ENCODE peak calls at places on chromosomes 11 and 22, in six cellular contexts. J is stimulated activated CD8-positive, alpha-beta memory T cell treated with anti-CD3 and anti-CD28 coated beads, Interleukin-12 subunit alpha, Interleukin-12 subunit beta, amount 100 ng/mL, for 4 hours; B is spleen; W is memory B cell; G is non-pigmented ciliary epithelial cell; E is AG09319. I is an unnamed sample.

GRCh38 chr22:24938741-24939341 is 7.7 kb downstream of the LHFPL7 start:
- DNase-seq in E (no peak), G (no peak), W (peak), B (no peak), J (no peak), I (peak)

GRCh38 chr11:43950323-43950855 is 8.0 kb downstream of the C11orf96 start:
- DNase-seq in G (no peak), E (no peak), B (no peak), W (no peak), J (no peak), I (no peak)

GRCh38 chr22:17563936-17564391 is 666 bp downstream of the SLC25A18 start:
- DNase-seq in W (no peak), J (no peak), G (no peak), B (no peak), E (no peak), I (no peak)

GRCh38 chr11:64067257-64067993 is 31.7 kb downstream of the FLRT1 start:
- DNase-seq in W (no peak), G (no peak), E (no peak), B (no peak), J (no peak), I (no peak)

GRCh38 chr22:46573781-46574437 is 36.5 kb upstream of the CELSR1 start:
- DNase-seq in G (no peak), W (no peak), B (peak), J (no peak), E (no peak), I (no peak)

GRCh38 chr22:18044548-18045271 is 20.3 kb upstream of the MICAL3 start:
- DNase-seq in B (peak), G (no peak), E (no peak), J (no peak), W (no peak), I (no peak)

GRCh38 chr11:72216638-72217037 is at the start of gene FOLR2:
- DNase-seq in E (no peak), B (no peak), J (no peak), W (peak), G (no peak), I (no peak)

GRCh38 chr11:2168286-2169000 is 3.2 kb downstream of the TH start:
- DNase-seq in J (no peak), W (no peak), G (no peak), E (no peak), B (no peak), I (no peak)

GRCh38 chr11:61160487-61161189 is 588 bp downstream of the VPS37C start:
- DNase-seq in B (no peak), J (no peak), E (no peak), W (no peak), G (no peak), I (peak)

GRCh38 chr11:47282462-47282861 is 12.5 kb downstream of the MADD start:
- DNase-seq in G (no peak), W (no peak), J (no peak), B (no peak), E (no peak), I (no peak)

GRCh38 chr11:48047616-48048015 is 67.3 kb downstream of the PTPRJ start:
- DNase-seq in G (no peak), E (no peak), B (peak), J (no peak), W (no peak), I (no peak)

GRCh38 chr11:29231586-29231985 is 785.2 kb downstream of the KCNA4 start:
- DNase-seq in G (no peak), B (no peak), E (no peak), J (no peak), W (no peak), I (no peak)

GRCh38 chr11:110337570-110338193 is 41.3 kb upstream of the RDX start:
- DNase-seq in B (no peak), E (no peak), J (no peak), W (no peak), G (peak), I (peak)

GRCh38 chr11:46345131-46345597 is 2.1 kb upstream of the DGKZ start:
- DNase-seq in W (no peak), J (no peak), G (no peak), E (no peak), B (peak), I (no peak)

GRCh38 chr11:47467372-47467771 is 18.4 kb upstream of the RAPSN start:
- DNase-seq in J (no peak), E (no peak), G (no peak), W (no peak), B (peak), I (no peak)

GRCh38 chr11:121291896-121292502 is 572 bp upstream of the SC5D start:
- DNase-seq in B (no peak), W (no peak), G (no peak), J (no peak), E (no peak), I (peak)

GRCh38 chr11:112784323-112785073 is 176.7 kb upstream of the NCAM1 start:
- DNase-seq in E (peak), B (no peak), W (no peak), J (no peak), G (no peak), I (no peak)

GRCh38 chr11:126328938-126329643 is 25.2 kb downstream of the DCPS start:
- DNase-seq in B (peak), W (no peak), E (no peak), J (no peak), G (no peak), I (no peak)

GRCh38 chr22:36334838-36335603 is 52.7 kb downstream of the MYH9 start:
- DNase-seq in J (no peak), W (no peak), B (peak), G (no peak), E (no peak), I (peak)

GRCh38 chr11:132022718-132023117 is 652.3 kb downstream of the NTM start:
- DNase-seq in W (no peak), J (no peak), G (no peak), E (no peak), B (no peak), I (no peak)

GRCh38 chr11:119149371-119150275 is 771 bp downstream of the ABCG4 start:
- DNase-seq in B (no peak), E (no peak), J (no peak), W (no peak), G (no peak), I (no peak)

GRCh38 chr22:30890689-30891442 is 77.7 kb downstream of the MORC2 start:
- DNase-seq in G (no peak), J (no peak), W (no peak), E (no peak), B (peak), I (peak)

GRCh38 chr11:111733009-111733408 is 33.2 kb downstream of the PPP2R1B start:
- DNase-seq in E (peak), B (peak), W (no peak), G (no peak), J (no peak), I (no peak)

GRCh38 chr22:31206896-31207687 is 5.0 kb upstream of the LIMK2 start:
- DNase-seq in W (no peak), B (no peak), J (no peak), G (no peak), E (no peak), I (peak)

GRCh38 chr11:33655842-33656600 is 44.6 kb downstream of the C11orf91 start:
- DNase-seq in B (no peak), J (no peak), E (no peak), G (no peak), W (no peak), I (no peak)

GRCh38 chr11:13229136-13229535 is 48.5 kb upstream of the BMAL1 start:
- DNase-seq in J (no peak), W (no peak), G (no peak), B (no peak), E (no peak), I (no peak)

GRCh38 chr22:45788530-45788929 is 116.9 kb downstream of the ATXN10 start:
- DNase-seq in J (no peak), B (no peak), W (no peak), E (no peak), G (no peak), I (no peak)

GRCh38 chr22:43263645-43264514 is 76.9 kb upstream of the TTLL12 start:
- DNase-seq in G (peak), B (peak), J (peak), W (peak), E (no peak), I (no peak)

I was measured in PC-3.